ENCODE peak calls at places on chromosomes 5 and 9, in ten cellular contexts. S is NCI-H510A treated with DMSO at 0.1 percent for 48 hours; Q is CD4-positive, alpha-beta T cell; L is GM23338; J is KBM-7; C is CD8-positive, alpha-beta T cell; D is amniotic stem cell; I is LHCN-M2; O is stimulated activated CD8-positive, alpha-beta memory T cell treated with anti-CD3 and anti-CD28 coated beads, Interleukin-15, amount 100 ng/mL, for 1 hour; B is hippocampal formation. K is an unnamed sample.

GRCh38 chr5:89864941-89865340 is 544.6 kb downstream of the CETN3 start:
- DNase-seq in B (no peak), D (no peak), I (no peak), J (no peak), O (no peak), C (no peak), Q (no peak), L (peak; percentile 26), S (no peak), K (no peak)

GRCh38 chr5:68285075-68285827 is 69.7 kb downstream of the PIK3R1 start:
- DNase-seq in Q (no peak), J (no peak), I (no peak), L (no peak), O (no peak), S (no peak), C (no peak), B (no peak), D (no peak), K (no peak)

GRCh38 chr9:108286807-108287206 is 569.0 kb downstream of the ACTL7B start:
- DNase-seq in D (no peak), S (no peak), Q (no peak), O (no peak), C (no peak), L (no peak), J (no peak), B (no peak), I (no peak), K (no peak)

GRCh38 chr9:69746859-69747560 is 12.8 kb downstream of the PTAR1 start:
- DNase-seq in L (no peak), S (no peak), O (no peak), C (no peak), I (no peak), Q (no peak), B (no peak), D (no peak), J (no peak), K (no peak)

GRCh38 chr5:108681079-108681921 is 66.4 kb upstream of the FER start:
- DNase-seq in J (peak; percentile 71), Q (no peak), O (no peak), C (no peak), L (peak; percentile 82), D (peak; percentile 74), I (peak; percentile 69), S (peak; percentile 47), B (peak; percentile 81), K (peak; percentile 71)

GRCh38 chr5:148063861-148064260 is at the start of gene SPINK5:
- DNase-seq in Q (no peak), J (no peak), I (no peak), D (no peak), C (no peak), O (no peak), S (no peak), B (no peak), L (no peak), K (no peak)

GRCh38 chr5:43161244-43161643 is 30.8 kb upstream of the NIM1K start:
- DNase-seq in I (no peak), D (no peak), J (peak; percentile 16), Q (no peak), C (no peak), O (no peak), S (no peak), B (no peak), L (no peak), K (no peak)

GRCh38 chr9:79765466-79765865 is 193.7 kb downstream of the TLE4 start:
- DNase-seq in D (no peak), B (no peak), I (no peak), Q (no peak), O (no peak), C (no peak), S (no peak), J (no peak), L (no peak), K (no peak)

GRCh38 chr5:180259260-180259611 is 32.6 kb downstream of the MAPK9 start:
- DNase-seq in D (no peak), I (peak; percentile 25), L (peak; percentile 6), S (no peak), O (no peak), J (no peak), Q (no peak), C (no peak), B (no peak), K (no peak)

GRCh38 chr9:92108122-92108521 is 7.1 kb downstream of the SPTLC1 start:
- DNase-seq in S (no peak), O (no peak), I (no peak), J (no peak), B (no peak), Q (no peak), C (no peak), D (no peak), L (no peak), K (no peak)

GRCh38 chr9:135254176-135255032 is 166.9 kb downstream of the OLFM1 start:
- DNase-seq in B (no peak), D (no peak), C (no peak), I (no peak), O (no peak), Q (no peak), S (no peak), L (no peak), J (no peak), K (no peak)

GRCh38 chr5:124504081-124504916 is 242.1 kb downstream of the ZNF608 start:
- DNase-seq in Q (no peak), S (no peak), O (no peak), B (no peak), L (no peak), J (no peak), I (peak; percentile 47), C (no peak), D (no peak), K (peak; percentile 35)

GRCh38 chr9:130486103-130486502 is 41.3 kb downstream of the ASS1 start:
- DNase-seq in B (no peak), J (no peak), I (no peak), S (no peak), D (no peak), L (no peak), Q (no peak), O (no peak), C (no peak), K (no peak)

GRCh38 chr9:37025381-37026084 is 8.5 kb downstream of the PAX5 start:
- DNase-seq in L (peak; percentile 49), B (no peak), C (no peak), D (no peak), J (peak; percentile 71), I (no peak), Q (no peak), O (no peak), S (no peak), K (no peak)

GRCh38 chr9:93656426-93657222 is 80.2 kb downstream of the PHF2 start:
- DNase-seq in C (no peak), B (no peak), O (no peak), J (no peak), I (no peak), S (no peak), L (no peak), Q (no peak), D (no peak), K (no peak)

GRCh38 chr9:71962328-71962727 is 50.9 kb downstream of the C9orf85 start:
- DNase-seq in J (no peak), O (no peak), D (no peak), Q (no peak), B (no peak), C (no peak), L (no peak), I (no peak), S (no peak), K (no peak)

GRCh38 chr5:10306114-10306513 is 1.6 kb downstream of the CMBL start:
- DNase-seq in L (no peak), O (no peak), C (no peak), Q (no peak), S (no peak), D (no peak), J (no peak), I (no peak), B (no peak), K (no peak)

GRCh38 chr9:19493174-19493811 is 84.5 kb downstream of the ACER2 start:
- DNase-seq in D (peak; percentile 7), B (peak; percentile 89), I (peak; percentile 91), S (peak; percentile 25), Q (peak; percentile 10), J (peak; percentile 82), O (peak; percentile 11), C (peak; percentile 57), L (peak; percentile 84), K (peak; percentile 44)

GRCh38 chr5:169024426-169024825 is 276.5 kb downstream of the SLIT3 start:
- DNase-seq in J (no peak), I (no peak), Q (no peak), B (peak; percentile 55), D (no peak), C (no peak), O (no peak), L (no peak), S (no peak), K (no peak)

GRCh38 chr9:91063471-91063870 is 261.9 kb downstream of the SYK start:
- DNase-seq in O (no peak), B (no peak), L (no peak), C (no peak), S (no peak), J (no peak), I (no peak), Q (no peak), D (no peak), K (no peak)

GRCh38 chr5:147642666-147643065 is 132.8 kb upstream of the DPYSL3 start:
- DNase-seq in S (no peak), O (no peak), L (no peak), Q (no peak), I (no peak), J (no peak), D (no peak), C (no peak), B (no peak), K (no peak)

GRCh38 chr5:28505121-28505520 is 1466.7 kb upstream of the CDH9 start:
- DNase-seq in C (no peak), I (no peak), L (no peak), O (no peak), B (no peak), J (no peak), D (no peak), S (no peak), Q (no peak), K (no peak)

GRCh38 chr9:38771593-38771992 is 51.7 kb upstream of the FAM240B start:
- DNase-seq in S (no peak), J (no peak), D (no peak), O (no peak), C (no peak), L (no peak), I (no peak), B (no peak), Q (no peak), K (no peak)

GRCh38 chr9:18909140-18910018 is 123.6 kb downstream of the SAXO1 start:
- DNase-seq in Q (no peak), O (no peak), I (no peak), B (no peak), L (no peak), D (no peak), J (no peak), S (no peak), C (no peak), K (no peak)

GRCh38 chr9:15513335-15513734 is 2.6 kb upstream of the PSIP1 start:
- DNase-seq in J (peak; percentile 57), C (no peak), L (peak; percentile 84), I (peak; percentile 41), O (no peak), B (no peak), Q (no peak), S (no peak), D (no peak), K (no peak)

GRCh38 chr9:136847827-136848392 is 1.3 kb upstream of the PHPT1 start:
- DNase-seq in L (peak; percentile 86), S (peak; percentile 85), Q (peak; percentile 32), B (no peak), D (peak; percentile 35), I (peak; percentile 77), J (no peak), C (peak; percentile 74), O (peak; percentile 30), K (peak; percentile 63)

GRCh38 chr5:60458669-60459068 is 241.3 kb downstream of the DEPDC1B start:
- DNase-seq in I (no peak), C (no peak), D (no peak), J (no peak), O (no peak), L (no peak), S (no peak), Q (no peak), B (no peak), K (no peak)

GRCh38 chr5:40437452-40437861 is 242.3 kb upstream of the PTGER4 start:
- DNase-seq in J (no peak), C (no peak), I (peak; percentile 94), Q (no peak), B (no peak), S (no peak), L (no peak), O (no peak), D (peak; percentile 19), K (peak; percentile 90)